ENCODE peak calls at places on chromosomes 6 and 20, in four cellular contexts. One of them, this sample, is unnamed.

GRCh38 chr6:84618046-84618752 is 146.2 kb downstream of the TBX18 start:
- DNase-seq in transverse colon: no peak
- DNase-seq in GM23248: peak
- DNase-seq in MM.1S: no peak
- DNase-seq in this sample: no peak

GRCh38 chr6:161954699-161955276 is 680.9 kb upstream of the AGPAT4 start:
- DNase-seq in transverse colon: no peak
- DNase-seq in GM23248: no peak
- DNase-seq in MM.1S: no peak
- DNase-seq in this sample: no peak

GRCh38 chr6:134287863-134288537 is 29.9 kb downstream of the SGK1 start:
- DNase-seq in transverse colon: no peak
- DNase-seq in GM23248: peak
- DNase-seq in MM.1S: no peak
- DNase-seq in this sample: no peak

GRCh38 chr6:170142559-170142958 is 148.3 kb downstream of the DLL1 start:
- DNase-seq in transverse colon: no peak
- DNase-seq in GM23248: no peak
- DNase-seq in MM.1S: no peak
- DNase-seq in this sample: no peak

GRCh38 chr6:166933396-166933795 is 23.0 kb downstream of the RNASET2 start:
- DNase-seq in transverse colon: no peak
- DNase-seq in GM23248: no peak
- DNase-seq in MM.1S: no peak
- DNase-seq in this sample: no peak

GRCh38 chr6:83615025-83615999 is 93.6 kb downstream of the SNAP91 start:
- DNase-seq in transverse colon: no peak
- DNase-seq in GM23248: peak
- DNase-seq in MM.1S: peak
- DNase-seq in this sample: peak

GRCh38 chr6:41027799-41028617 is 11.0 kb downstream of the UNC5CL start:
- DNase-seq in transverse colon: peak
- DNase-seq in GM23248: peak
- DNase-seq in MM.1S: peak
- DNase-seq in this sample: peak

GRCh38 chr20:16445482-16445881 is 127.8 kb downstream of the KIF16B start:
- DNase-seq in transverse colon: no peak
- DNase-seq in GM23248: no peak
- DNase-seq in MM.1S: no peak
- DNase-seq in this sample: no peak

GRCh38 chr6:117034547-117034946 is 157.5 kb downstream of the RFX6 start:
- DNase-seq in transverse colon: no peak
- DNase-seq in GM23248: no peak
- DNase-seq in MM.1S: no peak
- DNase-seq in this sample: no peak

GRCh38 chr6:87540541-87540940 is 49.2 kb downstream of the RARS2 start:
- DNase-seq in transverse colon: no peak
- DNase-seq in GM23248: no peak
- DNase-seq in MM.1S: no peak
- DNase-seq in this sample: no peak

GRCh38 chr6:6808915-6809314 is 220.4 kb downstream of the LY86 start:
- DNase-seq in transverse colon: no peak
- DNase-seq in GM23248: no peak
- DNase-seq in MM.1S: no peak
- DNase-seq in this sample: no peak

GRCh38 chr6:6812427-6812826 is 223.9 kb downstream of the LY86 start:
- DNase-seq in transverse colon: no peak
- DNase-seq in GM23248: no peak
- DNase-seq in MM.1S: no peak
- DNase-seq in this sample: no peak

GRCh38 chr6:6811151-6812002 is 222.9 kb downstream of the LY86 start:
- DNase-seq in transverse colon: peak
- DNase-seq in GM23248: peak
- DNase-seq in MM.1S: peak
- DNase-seq in this sample: no peak

GRCh38 chr6:6808343-6808742 is 219.8 kb downstream of the LY86 start:
- DNase-seq in transverse colon: no peak
- DNase-seq in GM23248: no peak
- DNase-seq in MM.1S: no peak
- DNase-seq in this sample: no peak

GRCh38 chr6:6810727-6811126 is 222.2 kb downstream of the LY86 start:
- DNase-seq in transverse colon: peak
- DNase-seq in GM23248: no peak
- DNase-seq in MM.1S: peak
- DNase-seq in this sample: no peak
- H3K4me3 ChIP-seq in transverse colon: peak
- H3K4me3 ChIP-seq in GM23248: peak
- H3K4me3 ChIP-seq in MM.1S: peak
- H3K4me3 ChIP-seq in this sample: peak

GRCh38 chr20:53773792-53774371 is 180.2 kb upstream of the ZNF217 start:
- DNase-seq in transverse colon: no peak
- DNase-seq in GM23248: peak
- DNase-seq in MM.1S: no peak
- DNase-seq in this sample: no peak
- H3K4me3 ChIP-seq in transverse colon: no peak
- H3K4me3 ChIP-seq in GM23248: peak
- H3K4me3 ChIP-seq in MM.1S: no peak
- H3K4me3 ChIP-seq in this sample: no peak

GRCh38 chr6:509676-510075 is 118.1 kb downstream of the IRF4 start:
- DNase-seq in transverse colon: no peak
- DNase-seq in GM23248: no peak
- DNase-seq in MM.1S: no peak
- DNase-seq in this sample: no peak
- H3K4me3 ChIP-seq in transverse colon: no peak
- H3K4me3 ChIP-seq in GM23248: no peak
- H3K4me3 ChIP-seq in MM.1S: no peak
- H3K4me3 ChIP-seq in this sample: no peak

GRCh38 chr20:45100563-45101245 is at the start of gene KCNS1:
- DNase-seq in transverse colon: no peak
- DNase-seq in GM23248: no peak
- DNase-seq in MM.1S: no peak
- DNase-seq in this sample: no peak
- H3K4me3 ChIP-seq in transverse colon: no peak
- H3K4me3 ChIP-seq in GM23248: no peak
- H3K4me3 ChIP-seq in MM.1S: peak
- H3K4me3 ChIP-seq in this sample: no peak

GRCh38 chr6:19470333-19470732 is 366.8 kb upstream of the ID4 start:
- DNase-seq in transverse colon: no peak
- DNase-seq in GM23248: no peak
- DNase-seq in MM.1S: no peak
- DNase-seq in this sample: no peak
- H3K4me3 ChIP-seq in transverse colon: no peak
- H3K4me3 ChIP-seq in GM23248: no peak
- H3K4me3 ChIP-seq in MM.1S: no peak
- H3K4me3 ChIP-seq in this sample: no peak

GRCh38 chr20:60048634-60049578 is 90.7 kb downstream of the CDH26 start:
- DNase-seq in transverse colon: no peak
- DNase-seq in GM23248: no peak
- DNase-seq in MM.1S: no peak
- DNase-seq in this sample: no peak
- H3K4me3 ChIP-seq in transverse colon: no peak
- H3K4me3 ChIP-seq in GM23248: no peak
- H3K4me3 ChIP-seq in MM.1S: no peak
- H3K4me3 ChIP-seq in this sample: no peak